ENCODE peak calls at places on chromosomes 3 and 15, in five cellular contexts. B, P, M, Q and T are unnamed samples.
A peak's percentile ranks its signal among the peaks of the same experiment; 100 is the strongest.

GRCh38 chr15:77033729-77034619 is 36.9 kb downstream of the TSPAN3 start:
- DNase-seq in P (no peak), Q (no peak), B (peak; percentile 54), M (no peak), T (peak; percentile 70)

GRCh38 chr3:191238321-191238817 is 39.3 kb downstream of the OSTN start:
- DNase-seq in P (no peak), M (peak; percentile 45), Q (peak; percentile 74), B (no peak), T (no peak)

GRCh38 chr15:38905634-38906033 is 341.0 kb upstream of the RASGRP1 start:
- DNase-seq in Q (no peak), P (no peak), B (no peak), M (no peak), T (no peak)

GRCh38 chr15:72184165-72184811 is 13.3 kb downstream of the GRAMD2A start:
- DNase-seq in B (no peak), M (no peak), Q (peak; percentile 42), P (no peak), T (no peak)

GRCh38 chr3:39208463-39209055 is 16.2 kb upstream of the XIRP1 start:
- DNase-seq in Q (peak; percentile 66), M (peak; percentile 15), B (peak; percentile 73), P (no peak), T (no peak)

GRCh38 chr15:78937132-78937739 is 7.6 kb downstream of the CTSH start:
- DNase-seq in P (no peak), M (no peak), Q (no peak), B (peak; percentile 60), T (no peak)

GRCh38 chr15:64930778-64931240 is 19.1 kb downstream of the ANKDD1A start:
- DNase-seq in M (peak; percentile 11), Q (peak; percentile 80), P (no peak), B (no peak), T (no peak)

GRCh38 chr3:72659609-72660008 is 188.6 kb downstream of the SHQ1 start:
- DNase-seq in B (no peak), Q (no peak), P (no peak), M (no peak), T (no peak)

GRCh38 chr3:141594357-141594756 is 107.5 kb downstream of the RASA2 start:
- DNase-seq in P (no peak), M (no peak), B (no peak), Q (no peak), T (no peak)

GRCh38 chr15:62528505-62528904 is 363.4 kb upstream of the C2CD4B start:
- DNase-seq in Q (no peak), P (no peak), M (no peak), B (no peak), T (no peak)

GRCh38 chr15:73483053-73483452 is 40.1 kb downstream of the REC114 start:
- DNase-seq in M (peak; percentile 1), Q (no peak), P (no peak), B (no peak), T (no peak)

GRCh38 chr15:41661529-41662225 is 1.5 kb downstream of the MGA start:
- DNase-seq in Q (peak; percentile 94), M (peak; percentile 39), P (peak; percentile 38), B (peak; percentile 78), T (peak; percentile 85)

GRCh38 chr3:25982756-25983155 is 192.9 kb downstream of the OXSM start:
- DNase-seq in Q (no peak), B (no peak), M (no peak), P (no peak), T (no peak)

GRCh38 chr3:136937886-136938285 is 19.9 kb upstream of the IL20RB start:
- DNase-seq in M (no peak), Q (no peak), B (no peak), P (no peak), T (no peak)

GRCh38 chr15:34055868-34056595 is 17.0 kb upstream of the AVEN start:
- DNase-seq in P (no peak), Q (peak; percentile 50), M (peak; percentile 50), B (no peak), T (no peak)

GRCh38 chr15:96160269-96160668 is 170.2 kb upstream of the NR2F2 start:
- DNase-seq in M (no peak), P (no peak), Q (no peak), B (no peak), T (no peak)

GRCh38 chr15:66798426-66799061 is 96.5 kb downstream of the SMAD6 start:
- DNase-seq in Q (no peak), M (no peak), B (no peak), P (no peak), T (peak; percentile 58)

GRCh38 chr3:114299421-114299820 is 5.6 kb downstream of the TIGIT start:
- DNase-seq in M (no peak), Q (no peak), B (no peak), P (no peak), T (no peak)

GRCh38 chr3:48715179-48715800 is 1.7 kb downstream of the IP6K2 start:
- DNase-seq in Q (peak; percentile 86), P (no peak), B (no peak), M (no peak), T (no peak)

GRCh38 chr3:148757238-148757930 is 59.7 kb downstream of the AGTR1 start:
- DNase-seq in B (no peak), P (no peak), Q (peak; percentile 82), M (peak; percentile 16), T (no peak)

GRCh38 chr3:43286886-43287301 is 554 bp downstream of the SNRK start:
- DNase-seq in M (no peak), P (peak; percentile 10), Q (peak; percentile 42), B (no peak), T (no peak)

GRCh38 chr3:13896473-13897154 is 16.7 kb upstream of the WNT7A start:
- DNase-seq in B (no peak), P (no peak), M (peak; percentile 20), Q (peak; percentile 44), T (peak; percentile 69)

GRCh38 chr3:133887951-133888703 is 7.6 kb downstream of the RAB6B start:
- DNase-seq in B (peak; percentile 52), Q (no peak), P (no peak), M (no peak), T (no peak)

GRCh38 chr3:120743081-120743365 is 479 bp downstream of the GTF2E1 start:
- DNase-seq in B (no peak), M (no peak), P (no peak), Q (no peak), T (no peak)

GRCh38 chr3:183697610-183698317 is at the start of gene YEATS2:
- DNase-seq in P (peak; percentile 28), M (no peak), B (no peak), Q (peak; percentile 44), T (peak; percentile 75)

GRCh38 chr3:143511174-143511879 is 336.9 kb downstream of the SLC9A9 start:
- DNase-seq in Q (no peak), P (no peak), B (no peak), M (no peak), T (no peak)

GRCh38 chr3:180529778-180530177 is 72.2 kb upstream of the TTC14 start:
- DNase-seq in P (no peak), M (no peak), Q (no peak), B (no peak), T (no peak)
- H3K4me3 ChIP-seq in P (no peak overlapping the region), M (no peak overlapping the region), Q (no peak overlapping the region), B (no peak overlapping the region), T (no peak overlapping the region)

DNA sequence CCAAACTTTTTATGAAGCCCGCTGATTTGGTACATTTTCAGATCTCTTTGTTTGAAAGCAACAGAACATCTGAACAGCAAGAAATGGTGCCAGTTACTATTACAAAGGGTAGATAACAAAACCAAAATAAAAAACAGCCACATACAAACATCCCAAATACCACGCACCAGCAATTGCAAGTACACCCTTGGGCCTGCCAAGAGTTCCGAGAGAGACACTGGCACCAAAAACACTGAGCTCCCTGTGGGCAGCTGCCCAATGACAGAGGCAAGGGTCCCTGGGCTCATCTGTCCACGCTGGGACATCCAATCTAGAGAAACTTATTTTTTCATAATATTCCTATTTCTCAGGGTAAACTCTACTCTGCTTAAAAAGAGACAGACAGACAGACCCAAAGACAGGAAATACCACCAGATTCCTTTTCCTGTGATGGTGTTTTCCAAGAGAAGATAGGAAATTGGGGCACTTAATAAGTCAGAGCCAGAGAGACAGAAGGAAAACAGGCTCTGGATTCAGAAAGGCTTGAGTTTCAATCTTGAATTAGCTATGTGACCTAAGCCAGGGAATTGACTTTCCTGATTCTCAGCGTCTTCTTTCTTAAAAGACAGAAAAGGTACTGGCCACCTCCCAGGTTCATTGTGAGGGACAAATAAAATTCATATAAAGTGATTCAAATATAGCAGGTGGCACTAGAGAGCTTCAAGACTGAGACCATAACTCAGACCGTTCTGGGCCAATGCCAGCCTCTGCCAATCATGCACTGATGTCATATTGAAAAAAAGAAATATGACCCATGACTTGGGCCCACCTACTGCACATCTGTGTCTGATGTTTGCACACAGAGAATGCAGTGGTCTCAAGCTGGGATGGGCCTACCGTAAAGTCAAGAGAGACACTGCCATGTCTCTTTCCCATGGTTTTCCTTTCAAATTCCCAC is 61.3 kb downstream of the FOXP1 start:
- DNase-seq in Q (no peak), P (no peak), M (no peak), B (no peak), T (no peak)
- H3K27ac ChIP-seq in Q (no peak overlapping the region), P (no peak overlapping the region), M (no peak overlapping the region), B (no peak overlapping the region), T (no peak overlapping the region)

GRCh38 chr15:67831363-67831762 is 6.1 kb downstream of the SKOR1 start:
- DNase-seq in B (no peak), M (no peak), P (no peak), Q (no peak), T (no peak)

GRCh38 chr15:67834249-67834592 is 5.6 kb downstream of the RNU6-1 start:
- DNase-seq in P (no peak), M (no peak), B (no peak), Q (no peak), T (no peak)

GRCh38 chr15:67833504-67834248 is 6.2 kb downstream of the RNU6-1 start:
- DNase-seq in B (peak; percentile 66), Q (peak; percentile 50), P (no peak), M (no peak), T (no peak)

GRCh38 chr15:67832031-67832551 is 6.8 kb downstream of the SKOR1 start:
- DNase-seq in M (no peak), Q (no peak), B (no peak), P (no peak), T (no peak)

DNA sequence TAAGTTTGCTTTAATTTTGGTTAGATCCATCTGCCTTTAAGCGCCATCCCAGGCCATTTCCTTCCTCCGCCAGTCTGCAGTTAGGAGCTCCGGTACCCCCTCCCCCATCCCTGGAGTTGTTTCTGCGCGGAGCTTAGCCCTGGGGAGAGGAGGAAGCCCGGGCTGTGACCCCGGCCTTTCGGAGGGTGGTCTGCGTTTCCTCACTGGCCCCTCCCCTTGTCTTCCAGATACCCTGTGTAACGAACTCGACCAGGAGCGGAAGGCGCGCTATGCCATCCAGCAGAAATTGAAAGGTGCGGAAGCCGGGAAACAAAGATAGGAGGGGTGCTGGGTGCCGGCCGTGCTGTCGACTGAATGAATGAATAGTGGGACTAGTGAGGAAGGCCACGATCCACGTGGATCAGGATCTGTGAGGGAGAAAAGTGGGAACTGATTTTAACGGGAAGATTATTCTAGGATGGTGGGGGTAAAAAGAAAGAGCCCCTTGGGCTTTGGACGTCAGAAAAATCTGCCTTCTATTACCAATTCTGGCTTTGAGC is 6.8 kb downstream of the RNU6-1 start:
- DNase-seq in M (no peak), Q (no peak), P (no peak), B (no peak), T (no peak)
- H3K4me3 ChIP-seq in M (peak overlapping the region; percentile 43), Q (peak overlapping the region; percentile 38), P (peak overlapping the region; percentile 42), B (no peak overlapping the region), T (peak overlapping the region; percentile 37)

GRCh38 chr3:129595544-129596193 is 10.8 kb downstream of the PLXND1 start:
- DNase-seq in M (no peak), Q (peak; percentile 37), P (no peak), B (no peak), T (no peak)
- H3K27ac ChIP-seq in M (peak overlapping the region; percentile 94), Q (peak overlapping the region; percentile 96), P (no peak overlapping the region), B (peak overlapping the region; percentile 87), T (peak overlapping the region; percentile 79)